ENCODE peak calls at places on chromosomes 2 and 18, in five cellular contexts. S, C, N, Q and O are unnamed samples.

GRCh38 chr2:146734042-146734715 is 1110.7 kb upstream of the ACVR2A start:
- DNase-seq in S (peak; percentile 32), C (no peak), N (peak; percentile 62), Q (peak; percentile 5), O (peak; percentile 40)

GRCh38 chr2:98293931-98294687 is 52.1 kb upstream of the CNGA3 start:
- DNase-seq in S (no peak), C (no peak), N (no peak), Q (no peak), O (no peak)

GRCh38 chr18:62389761-62390481 is 64.8 kb downstream of the TNFRSF11A start:
- DNase-seq in S (no peak), C (no peak), N (no peak), Q (no peak), O (no peak)

GRCh38 chr2:240505946-240506345 is 51.8 kb downstream of the ANKMY1 start:
- DNase-seq in S (no peak), C (no peak), N (no peak), Q (no peak), O (no peak)

GRCh38 chr2:49490710-49491109 is 336.4 kb upstream of the FSHR start:
- DNase-seq in S (peak; percentile 52), C (peak; percentile 66), N (peak; percentile 29), Q (no peak), O (peak; percentile 48)

GRCh38 chr2:42585779-42586178 is 17.3 kb downstream of the MTA3 start:
- DNase-seq in S (no peak), C (no peak), N (peak; percentile 57), Q (no peak), O (no peak)

GRCh38 chr2:72128843-72129227 is 18.8 kb downstream of the CYP26B1 start:
- DNase-seq in S (no peak), C (no peak), N (no peak), Q (no peak), O (no peak)

GRCh38 chr2:64780041-64780440 is 126.3 kb upstream of the SERTAD2 start:
- DNase-seq in S (no peak), C (no peak), N (no peak), Q (no peak), O (no peak)

GRCh38 chr2:234305846-234306245 is 191.0 kb downstream of the ARL4C start:
- DNase-seq in S (no peak), C (no peak), N (no peak), Q (no peak), O (no peak)

GRCh38 chr2:217858519-217859466 is 144.0 kb downstream of the TNS1 start:
- DNase-seq in S (no peak), C (no peak), N (peak; percentile 16), Q (no peak), O (peak; percentile 21)

GRCh38 chr2:101753207-101753616 is 55.7 kb downstream of the MAP4K4 start:
- DNase-seq in S (no peak), C (no peak), N (peak; percentile 71), Q (no peak), O (no peak)

GRCh38 chr18:26383454-26384270 is 157.4 kb downstream of the TAF4B start:
- DNase-seq in S (no peak), C (no peak), N (peak; percentile 35), Q (peak; percentile 15), O (peak; percentile 55)

GRCh38 chr18:3960142-3960541 is 495.0 kb downstream of the DLGAP1 start:
- DNase-seq in S (no peak), C (no peak), N (no peak), Q (no peak), O (no peak)

GRCh38 chr2:182716665-182716990 is 571 bp downstream of the DNAJC10 start:
- DNase-seq in S (no peak), C (no peak), N (peak; percentile 11), Q (no peak), O (no peak)

GRCh38 chr2:143426296-143426695 is 297.1 kb downstream of the ARHGAP15 start:
- DNase-seq in S (no peak), C (no peak), N (no peak), Q (no peak), O (no peak)

GRCh38 chr2:209648714-209649113 is 122.9 kb upstream of the UNC80 start:
- DNase-seq in S (no peak), C (no peak), N (no peak), Q (no peak), O (no peak)

GRCh38 chr2:44362207-44363015 is 664 bp downstream of the CAMKMT start:
- DNase-seq in S (no peak), C (no peak), N (peak; percentile 18), Q (peak; percentile 33), O (peak; percentile 45)

GRCh38 chr2:44354761-44355160 is 6.5 kb downstream of the PREPL start:
- DNase-seq in S (no peak), C (no peak), N (no peak), Q (no peak), O (no peak)

GRCh38 chr2:44361330-44362206 is at the start of the genes CAMKMT and PREPL:
- DNase-seq in S (peak; percentile 95), C (peak; percentile 93), N (peak; percentile 97), Q (peak; percentile 90), O (peak; percentile 96)

GRCh38 chr2:44360749-44361329 is 455 bp downstream of the PREPL start:
- DNase-seq in S (no peak), C (no peak), N (peak; percentile 20), Q (no peak), O (peak; percentile 20)

DNA sequence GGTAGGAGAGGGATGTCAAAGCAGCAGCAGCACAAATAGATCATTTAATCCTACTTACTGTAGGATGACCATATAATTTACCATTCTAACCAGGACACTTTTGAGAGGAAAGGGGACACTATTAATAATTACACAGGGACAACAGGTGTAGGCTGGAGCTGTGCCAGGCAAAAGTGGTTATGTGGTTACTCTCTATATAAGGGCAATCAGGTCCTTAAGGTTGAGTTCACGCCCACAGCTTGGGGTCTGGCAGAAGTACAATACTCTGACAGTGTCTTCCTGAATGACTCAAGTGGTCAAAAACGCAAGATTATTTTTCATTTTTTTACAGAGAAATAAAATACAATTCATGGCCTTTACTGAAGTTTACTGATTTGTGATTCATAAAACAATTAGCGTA is 2.8 kb downstream of the PREPL start:
- DNase-seq in S (no peak), C (no peak), N (no peak), Q (peak; percentile 64), O (no peak)
- TF ChIP-seq SUZ12 in S (no peak), C (no peak), N (no peak), Q (no peak), O (no peak)

GRCh38 chr18:58612239-58613055 is 16.4 kb downstream of the ALPK2 start:
- DNase-seq in S (no peak), C (no peak), N (no peak), Q (no peak), O (no peak)

GRCh38 chr18:58608216-58608615 is 20.7 kb downstream of the ALPK2 start:
- DNase-seq in S (no peak), C (no peak), N (no peak), Q (no peak), O (no peak)

GRCh38 chr18:58609536-58609993 is 19.3 kb downstream of the ALPK2 start:
- DNase-seq in S (no peak), C (no peak), N (peak; percentile 60), Q (peak; percentile 40), O (no peak)

GRCh38 chr18:58615150-58616132 is 13.4 kb downstream of the ALPK2 start:
- DNase-seq in S (no peak), C (no peak), N (no peak), Q (peak; percentile 88), O (no peak)

GRCh38 chr18:58611471-58612131 is 17.3 kb downstream of the ALPK2 start:
- DNase-seq in S (peak; percentile 58), C (peak; percentile 27), N (no peak), Q (no peak), O (no peak)
- TF ChIP-seq SUZ12 in S (no peak), C (no peak), N (no peak), Q (no peak), O (no peak)

DNA sequence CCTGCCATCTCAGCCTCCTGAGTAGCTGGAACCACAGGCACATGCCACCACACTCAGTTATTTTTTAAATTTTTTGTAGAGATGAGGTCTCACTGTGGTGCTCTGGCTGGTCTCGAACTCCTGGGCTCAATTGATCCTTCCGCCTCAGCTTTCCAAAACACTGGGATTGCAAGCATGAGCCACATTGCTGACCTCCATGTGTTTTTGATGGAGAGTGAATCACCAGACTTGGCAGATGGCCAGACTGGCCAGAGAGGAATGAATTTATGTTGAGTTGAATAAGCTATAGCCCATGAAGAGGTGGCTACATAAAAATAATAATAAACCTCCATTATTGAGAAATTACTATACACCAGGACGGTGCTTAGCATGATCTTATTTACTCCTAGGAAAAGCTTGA is 91.5 kb downstream of the MREG start:
- DNase-seq in S (no peak), C (no peak), N (peak; percentile 55), Q (no peak), O (no peak)
- TF ChIP-seq SUZ12 in S (no peak), C (no peak), N (no peak), Q (no peak), O (no peak)

GRCh38 chr2:84532291-84532690 is 16.0 kb downstream of the DNAH6 start:
- DNase-seq in S (no peak), C (no peak), N (no peak), Q (no peak), O (no peak)
- TF ChIP-seq SUZ12 in S (no peak), C (no peak), N (no peak), Q (no peak), O (no peak)

GRCh38 chr2:187656123-187656522 is 101.9 kb upstream of the TFPI start:
- DNase-seq in S (no peak), C (no peak), N (no peak), Q (no peak), O (no peak)
- TF ChIP-seq SUZ12 in S (no peak), C (no peak), N (no peak), Q (no peak), O (no peak)

DNA sequence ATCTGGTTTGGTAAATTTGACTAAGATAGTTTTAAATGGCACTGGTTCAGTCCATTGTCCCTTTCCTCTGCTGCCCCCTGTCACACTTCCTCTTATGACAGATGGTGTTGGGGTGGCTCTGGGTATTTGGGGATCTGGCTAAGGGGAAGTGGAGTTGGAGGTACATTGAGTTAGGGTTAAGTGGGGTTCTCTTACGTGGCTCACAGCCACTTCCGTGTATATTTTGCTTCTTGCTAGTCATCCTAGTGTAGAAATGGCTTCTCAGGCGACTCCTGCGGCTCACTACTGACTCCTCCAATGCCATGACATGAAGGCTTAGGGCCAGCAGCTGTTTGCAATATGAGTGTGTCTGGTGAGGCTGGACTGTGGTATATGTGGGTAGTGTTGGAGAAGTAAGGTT is 187.0 kb downstream of the HAUS1 start:
- DNase-seq in S (no peak), C (no peak), N (no peak), Q (no peak), O (no peak)
- TF ChIP-seq SUZ12 in S (no peak), C (no peak), N (no peak), Q (no peak), O (no peak)

DNA sequence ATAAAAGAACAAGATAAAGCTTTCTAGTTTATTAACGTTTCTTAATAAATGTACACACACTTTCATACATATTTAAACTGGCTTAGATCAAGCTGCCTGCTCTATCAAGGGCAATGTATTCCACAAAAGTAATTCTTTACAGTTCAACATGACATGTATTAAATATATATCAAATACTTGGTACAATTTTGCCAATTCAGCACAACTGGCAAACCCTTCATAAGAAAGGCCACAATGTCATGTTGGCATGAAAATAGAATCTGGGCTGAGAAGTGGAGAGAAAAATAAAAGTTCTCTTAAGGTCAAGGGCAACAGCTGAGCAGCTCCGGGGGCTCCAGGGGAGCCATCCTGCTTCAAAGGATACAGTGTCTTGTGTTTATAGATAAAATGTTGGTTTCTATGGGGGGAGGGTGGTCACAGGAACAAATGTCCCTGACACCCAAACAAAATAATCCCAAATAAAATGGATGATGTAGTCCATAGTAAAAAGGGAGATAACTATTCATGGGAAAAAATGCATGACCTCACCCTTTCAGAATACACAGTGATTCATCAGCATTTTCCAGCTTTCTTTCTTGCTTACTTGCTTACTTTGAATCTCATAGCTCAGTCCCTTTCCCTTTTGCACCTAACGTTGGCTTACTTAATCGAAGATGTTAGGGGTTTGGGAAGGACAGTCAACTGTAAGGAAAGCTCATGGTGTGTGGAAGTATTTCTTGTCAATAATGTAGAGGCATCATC is 494.9 kb downstream of the NYAP2 start:
- DNase-seq in S (no peak), C (no peak), N (peak; percentile 69), Q (no peak), O (no peak)
- TF ChIP-seq SUZ12 in S (no peak), C (no peak), N (no peak), Q (no peak), O (no peak)